ENCODE peak calls at places on chromosomes 11 and 22, in seven cellular contexts. I is left ventricle myocardium inferior, K is GM23248, Z is heart right ventricle, U is fibroblast of pulmonary artery, Q is epithelial cell of proximal tubule, L is colonic mucosa. M is an unnamed sample.

GRCh38 chr11:120532511-120533196 is 21.1 kb downstream of the GRIK4 start:
- DNase-seq in I (no peak), Q (no peak), U (peak), Z (no peak), K (peak), L (no peak), M (no peak)

GRCh38 chr11:128453444-128454336 is 133.7 kb downstream of the ETS1 start:
- DNase-seq in Q (peak), Z (peak), U (peak), L (peak), K (peak), I (peak), M (no peak)

GRCh38 chr22:33519974-33520903 is 400.0 kb downstream of the LARGE1 start:
- DNase-seq in U (no peak), Q (no peak), L (no peak), I (no peak), Z (no peak), K (no peak), M (no peak)

GRCh38 chr11:125933030-125933813 is 12.6 kb upstream of the VSIG10L2 start:
- DNase-seq in K (no peak), U (no peak), I (no peak), L (no peak), Q (no peak), Z (no peak), M (no peak)

GRCh38 chr22:17777005-17777716 is 2.9 kb upstream of the BID start:
- DNase-seq in U (no peak), Q (no peak), I (no peak), L (no peak), Z (peak), K (no peak), M (no peak)

GRCh38 chr22:46003271-46004091 is 26.5 kb upstream of the WNT7B start:
- DNase-seq in U (no peak), L (no peak), K (peak), I (peak), Q (no peak), Z (no peak), M (no peak)

GRCh38 chr11:123493393-123494063 is 63.5 kb downstream of the GRAMD1B start:
- DNase-seq in L (no peak), Z (no peak), U (no peak), K (no peak), Q (no peak), I (no peak), M (no peak)

GRCh38 chr22:48305726-48306235 is 1521.9 kb downstream of the BRD1 start:
- DNase-seq in U (no peak), L (no peak), I (no peak), Q (no peak), Z (no peak), K (no peak), M (no peak)

GRCh38 chr11:94400839-94401772 is at the start of gene GPR83:
- DNase-seq in K (peak), I (peak), U (no peak), L (no peak), Q (no peak), Z (no peak), M (peak)
- H3K4me3 ChIP-seq in K (peak), I (peak), U (peak), L (no peak), Q (peak), Z (peak), M (no peak)

DNA sequence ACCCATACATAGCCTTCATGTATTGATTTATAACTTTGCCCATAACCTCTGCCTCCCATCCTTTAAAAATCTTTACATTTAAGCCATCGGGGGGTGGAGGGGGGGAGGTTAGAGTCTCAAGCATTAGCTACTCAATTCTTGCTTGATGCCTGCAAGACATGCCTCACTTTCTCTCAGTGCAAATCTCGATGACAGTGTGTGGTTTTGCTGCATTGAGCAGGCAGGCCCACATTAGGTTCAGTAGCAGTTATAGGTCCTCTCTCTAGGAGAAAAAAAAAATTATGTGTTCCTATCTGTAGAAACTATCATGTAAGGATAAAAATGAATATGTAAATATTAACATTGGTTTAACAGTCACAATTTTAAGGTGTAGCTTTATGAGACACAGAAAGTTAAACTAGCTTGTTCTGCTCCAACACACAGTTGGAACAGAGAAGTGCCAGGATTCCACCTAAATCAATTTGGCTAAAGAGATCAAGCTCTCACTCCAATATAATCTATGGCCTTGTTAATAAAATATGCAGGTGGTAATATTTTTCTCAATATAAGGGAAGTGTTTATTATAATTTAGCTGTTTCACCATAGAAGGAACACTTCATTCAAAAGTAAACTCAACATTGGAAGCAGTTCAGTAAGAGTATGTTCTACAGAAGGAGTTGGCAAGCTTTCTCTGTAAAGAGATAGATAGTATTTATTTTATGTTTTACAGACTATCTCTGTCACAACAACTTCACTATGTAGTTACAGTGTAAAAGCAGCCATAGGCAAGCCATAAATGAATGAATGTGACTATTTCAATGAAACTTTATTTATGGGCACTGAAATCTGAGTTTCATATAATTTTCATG is 313.8 kb upstream of the ANO3 start:
- DNase-seq in Z (no peak), Q (no peak), U (no peak), I (no peak), K (no peak), L (no peak), M (no peak)
- H3K4me3 ChIP-seq in Z (no peak), Q (no peak), U (no peak), I (no peak), K (no peak), L (no peak), M (no peak)

DNA sequence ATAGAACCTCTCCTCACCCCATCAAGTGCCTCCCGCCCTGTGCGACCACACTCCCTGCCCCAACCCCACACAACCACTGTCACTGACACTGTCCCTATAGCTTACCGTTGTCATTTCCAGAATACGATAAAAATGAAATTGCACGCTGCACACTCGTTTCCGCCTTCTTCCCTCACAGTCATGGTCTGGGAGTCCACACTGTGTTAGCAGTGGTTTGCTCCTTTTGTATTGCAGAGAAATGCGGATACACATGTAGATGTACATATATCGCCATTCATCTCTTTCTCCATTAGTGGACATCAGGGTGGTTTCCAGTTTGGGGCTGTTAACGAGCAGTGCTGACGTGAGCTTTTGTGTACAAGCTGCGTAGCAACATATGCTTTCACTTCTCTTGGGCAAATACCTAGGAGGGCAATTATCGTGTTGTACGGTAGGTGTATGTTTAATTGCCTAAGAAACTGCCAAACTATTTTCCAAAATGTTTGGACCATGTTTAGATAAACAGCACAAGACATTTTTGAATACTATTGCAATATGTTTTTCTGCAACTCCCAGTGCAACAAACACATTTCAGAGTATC is 59.2 kb upstream of the CD5 start:
- DNase-seq in I (no peak), U (no peak), Q (no peak), L (no peak), K (no peak), Z (no peak), M (no peak)
- H3K4me3 ChIP-seq in I (no peak), U (no peak), Q (no peak), L (no peak), K (no peak), Z (no peak), M (no peak)

DNA sequence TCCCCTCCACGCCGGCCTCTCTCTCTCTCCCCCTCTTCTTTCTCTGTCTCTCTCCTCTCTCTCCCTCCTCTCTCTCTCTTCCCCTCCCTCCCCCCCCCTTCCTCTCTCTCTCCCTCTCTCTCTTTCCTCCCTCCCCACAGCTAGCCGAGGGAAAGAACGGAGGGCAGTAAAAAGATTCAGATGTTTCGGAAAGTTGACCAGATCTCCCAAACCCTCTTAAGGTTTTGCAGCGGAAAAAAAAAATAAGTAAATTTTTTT is 188 bp upstream of the ALX4 start:
- DNase-seq in U (no peak), Z (no peak), L (no peak), Q (no peak), K (no peak), I (no peak), M (no peak)
- H3K4me3 ChIP-seq in U (no peak), Z (peak), L (no peak), Q (no peak), K (peak), I (peak), M (no peak)